ENCODE peak calls at places on chromosomes 6 and 20, in nine cellular contexts. X, R, M, J, B, E, Q, C and V are unnamed samples.

GRCh38 chr6:152605901-152606390 is 31.2 kb downstream of the SYNE1 start:
- DNase-seq in X (no peak), R (no peak), M (no peak), J (no peak), B (no peak), E (no peak), Q (peak), C (no peak), V (no peak)

GRCh38 chr20:46260480-46260879 is 47.8 kb downstream of the CDH22 start:
- DNase-seq in X (no peak), R (no peak), M (no peak), J (no peak), B (no peak), E (no peak), Q (no peak), C (no peak), V (no peak)

GRCh38 chr6:150596439-150596838 is 3.2 kb upstream of the PLEKHG1 start:
- DNase-seq in X (no peak), R (no peak), M (no peak), J (no peak), B (no peak), E (no peak), Q (no peak), C (no peak), V (no peak)

GRCh38 chr6:36243562-36244212 is 26.2 kb upstream of the PNPLA1 start:
- DNase-seq in X (no peak), R (no peak), M (no peak), J (no peak), B (no peak), E (no peak), Q (no peak), C (no peak), V (no peak)

GRCh38 chr6:44050872-44051421 is 76.3 kb downstream of the MRPL14 start:
- DNase-seq in X (no peak), R (no peak), M (no peak), J (no peak), B (no peak), E (no peak), Q (no peak), C (no peak), V (no peak)

GRCh38 chr6:79076881-79077641 is 993 bp downstream of the PHIP start:
- DNase-seq in X (peak), R (peak), M (peak), J (peak), B (peak), E (peak), Q (peak), C (peak), V (peak)

GRCh38 chr6:39313526-39314272 is 520 bp downstream of the KCNK17 start:
- DNase-seq in X (no peak), R (no peak), M (no peak), J (no peak), B (no peak), E (no peak), Q (no peak), C (peak), V (no peak)

GRCh38 chr6:124463271-124463670 is 499.0 kb upstream of the RNF217 start:
- DNase-seq in X (no peak), R (no peak), M (no peak), J (no peak), B (no peak), E (no peak), Q (no peak), C (no peak), V (peak)

GRCh38 chr6:137309078-137309762 is 90.0 kb upstream of the IFNGR1 start:
- DNase-seq in X (peak), R (peak), M (peak), J (peak), B (peak), E (peak), Q (peak), C (peak), V (no peak)

GRCh38 chr20:58209652-58210397 is 18.6 kb downstream of the ANKRD60 start:
- DNase-seq in X (peak), R (peak), M (peak), J (peak), B (no peak), E (peak), Q (peak), C (peak), V (peak)